ENCODE peak calls at places on chromosomes 4 and X, in four cellular contexts. J is AG04450; G is CD4-positive, alpha-beta T cell; Q is stimulated activated CD8-positive, alpha-beta memory T cell treated with anti-CD3 and anti-CD28 coated beads, Interleukin-12 subunit alpha, Interleukin-12 subunit beta, amount 100 ng/mL, for 4 hours. E is an unnamed sample.

GRCh38 chr4:35836591-35836990 is 407.7 kb downstream of the ARAP2 start:
- DNase-seq in J (no peak), G (no peak), Q (no peak), E (no peak)

GRCh38 chrX:32871636-32872035 is 339.7 kb downstream of the DMD start:
- DNase-seq in J (no peak), G (no peak), Q (no peak), E (no peak)

GRCh38 chr4:62377245-62377644 is 1177.1 kb downstream of the ADGRL3 start:
- DNase-seq in J (no peak), G (no peak), Q (no peak), E (no peak)

GRCh38 chrX:19303216-19303880 is 40.4 kb upstream of the PDHA1 start:
- DNase-seq in J (no peak), G (no peak), Q (no peak), E (no peak)

GRCh38 chr4:169975837-169976796 is 50.1 kb downstream of the MFAP3L start:
- DNase-seq in J (no peak), G (no peak), Q (no peak), E (no peak)

GRCh38 chr4:77052352-77052751 is 23.4 kb downstream of the CCNI start:
- DNase-seq in J (no peak), G (peak), Q (peak), E (peak)

GRCh38 chr4:123846627-123847026 is 450.0 kb downstream of the SPRY1 start:
- DNase-seq in J (no peak), G (no peak), Q (no peak), E (no peak)

GRCh38 chrX:103584606-103585005 is 709 bp upstream of the TCEAL4 start:
- DNase-seq in J (no peak), G (no peak), Q (no peak), E (no peak)

GRCh38 chr4:156799121-156799589 is 172.4 kb downstream of the PDGFC start:
- DNase-seq in J (no peak), G (no peak), Q (no peak), E (no peak)

GRCh38 chr4:41878170-41878941 is 56.9 kb upstream of the TMEM33 start:
- DNase-seq in J (no peak), G (no peak), Q (no peak), E (no peak)

GRCh38 chrX:12434493-12434892 is 296.2 kb downstream of the FRMPD4 start:
- DNase-seq in J (no peak), G (no peak), Q (no peak), E (no peak)

GRCh38 chr4:183264614-183265013 is 55.5 kb downstream of the CLDN22 start:
- DNase-seq in J (peak), G (no peak), Q (no peak), E (no peak)

GRCh38 chr4:147461161-147461560 is 19.7 kb upstream of the EDNRA start:
- DNase-seq in J (no peak), G (no peak), Q (no peak), E (no peak)

GRCh38 chr4:37715889-37716402 is 29.8 kb upstream of the RELL1 start:
- DNase-seq in J (peak), G (no peak), Q (no peak), E (no peak)

GRCh38 chr4:71187399-71188196 is 151.2 kb upstream of the SLC4A4 start:
- DNase-seq in J (no peak), G (peak), Q (peak), E (peak)

GRCh38 chr4:105551968-105552746 is at the start of gene ARHGEF38:
- DNase-seq in J (no peak), G (no peak), Q (no peak), E (no peak)

GRCh38 chr4:38091636-38092035 is 131.4 kb downstream of the PTTG2 start:
- DNase-seq in J (peak), G (no peak), Q (no peak), E (no peak)

GRCh38 chr4:76212851-76213414 is 691 bp downstream of the SCARB2 start:
- DNase-seq in J (no peak), G (peak), Q (no peak), E (peak)

GRCh38 chr4:108979754-108980153 is 216.9 kb upstream of the ETNPPL start:
- DNase-seq in J (no peak), G (no peak), Q (no peak), E (no peak)

GRCh38 chr4:106312377-106312776 is 3.6 kb downstream of the TBCK start:
- DNase-seq in J (no peak), G (no peak), Q (no peak), E (no peak)

GRCh38 chr4:155953151-155954117 is at the start of gene CTSO:
- DNase-seq in J (peak), G (peak), Q (peak), E (peak)

GRCh38 chr4:184815046-184815877 is 10.5 kb downstream of the ACSL1 start:
- DNase-seq in J (no peak), G (no peak), Q (no peak), E (no peak)

GRCh38 chr4:123299212-123299651 is 97.4 kb upstream of the SPRY1 start:
- DNase-seq in J (peak), G (no peak), Q (no peak), E (no peak)

GRCh38 chr4:121758896-121759568 is 5.9 kb downstream of the SMIM43 start:
- DNase-seq in J (no peak), G (no peak), Q (no peak), E (no peak)

GRCh38 chr4:86223472-86223871 is 136.4 kb downstream of the MAPK10 start:
- DNase-seq in J (peak), G (no peak), Q (no peak), E (no peak)

GRCh38 chrX:45621356-45622041 is 420.8 kb upstream of the DIPK2B start:
- DNase-seq in J (no peak), G (no peak), Q (no peak), E (no peak)

GRCh38 chr4:84698962-84699671 is 116.2 kb downstream of the CDS1 start:
- DNase-seq in J (no peak), G (no peak), Q (no peak), E (no peak)

GRCh38 chrX:45771560-45772340 is 571.1 kb upstream of the DIPK2B start:
- DNase-seq in J (peak), G (peak), Q (no peak), E (peak)

GRCh38 chr4:164212714-164213113 is 541.2 kb upstream of the SMIM31 start:
- DNase-seq in J (no peak), G (no peak), Q (no peak), E (no peak)

GRCh38 chrX:24154490-24155034 is 5.0 kb downstream of the ZFX start:
- DNase-seq in J (no peak), G (no peak), Q (no peak), E (no peak)

GRCh38 chr4:66565796-66566195 is 895.5 kb upstream of the EPHA5 start:
- DNase-seq in J (no peak), G (no peak), Q (no peak), E (no peak)

GRCh38 chrX:21955398-21956189 is 15.1 kb downstream of the SMS start:
- DNase-seq in J (no peak), G (no peak), Q (no peak), E (no peak)

GRCh38 chrX:31038585-31039326 is 33.1 kb downstream of the FTHL17 start:
- DNase-seq in J (peak), G (no peak), Q (no peak), E (no peak)

E was measured in CD8-positive, alpha-beta T cell.